ENCODE peak calls at places on chromosome 9, in nine cellular contexts. One of them, this sample, is unnamed. For H3K36me3 and H3K4me1, the result is how much of the 10 kb centered on the place peaks cover.

GRCh38 chr9:131259916-131260597 is 16.3 kb downstream of the FAM78A start:
- DNase-seq in PC-3: no peak
- DNase-seq in sigmoid colon: no peak
- DNase-seq in stomach: no peak
- DNase-seq in prostate gland: no peak
- DNase-seq in A673: no peak
- DNase-seq in fibroblast of lung: no peak
- DNase-seq in H1: no peak
- DNase-seq in lower lobe of right lung: no peak
- DNase-seq in this sample: no peak

GRCh38 chr9:118023649-118024048 is 319.4 kb downstream of the TLR4 start:
- DNase-seq in PC-3: no peak
- DNase-seq in sigmoid colon: no peak
- DNase-seq in stomach: no peak
- DNase-seq in prostate gland: no peak
- DNase-seq in A673: no peak
- DNase-seq in fibroblast of lung: no peak
- DNase-seq in H1: no peak
- DNase-seq in lower lobe of right lung: no peak
- DNase-seq in this sample: no peak

GRCh38 chr9:86485359-86485758 is 131.1 kb upstream of the TUT7 start:
- DNase-seq in PC-3: no peak
- DNase-seq in sigmoid colon: no peak
- DNase-seq in stomach: no peak
- DNase-seq in prostate gland: no peak
- DNase-seq in A673: no peak
- DNase-seq in fibroblast of lung: no peak
- DNase-seq in H1: no peak
- DNase-seq in lower lobe of right lung: no peak
- DNase-seq in this sample: no peak

GRCh38 chr9:8062459-8062858 is 262.9 kb upstream of the DMAC1 start:
- DNase-seq in PC-3: no peak
- DNase-seq in sigmoid colon: no peak
- DNase-seq in stomach: no peak
- DNase-seq in prostate gland: no peak
- DNase-seq in A673: no peak
- DNase-seq in fibroblast of lung: no peak
- DNase-seq in H1: no peak
- DNase-seq in lower lobe of right lung: no peak
- DNase-seq in this sample: no peak

GRCh38 chr9:77944556-77945261 is 86.9 kb downstream of the GNAQ start:
- DNase-seq in PC-3: no peak
- DNase-seq in sigmoid colon: no peak
- DNase-seq in stomach: no peak
- DNase-seq in prostate gland: peak
- DNase-seq in A673: no peak
- DNase-seq in fibroblast of lung: no peak
- DNase-seq in H1: no peak
- DNase-seq in lower lobe of right lung: peak
- DNase-seq in this sample: no peak

GRCh38 chr9:38087934-38088925 is 19.2 kb upstream of the SHB start:
- DNase-seq in PC-3: peak
- DNase-seq in sigmoid colon: peak
- DNase-seq in stomach: peak
- DNase-seq in prostate gland: peak
- DNase-seq in A673: peak
- DNase-seq in fibroblast of lung: peak
- DNase-seq in H1: peak
- DNase-seq in lower lobe of right lung: peak
- DNase-seq in this sample: peak

GRCh38 chr9:27338527-27338903 is 41.6 kb upstream of the EQTN start:
- DNase-seq in PC-3: no peak
- DNase-seq in sigmoid colon: no peak
- DNase-seq in stomach: no peak
- DNase-seq in prostate gland: no peak
- DNase-seq in A673: no peak
- DNase-seq in fibroblast of lung: no peak
- DNase-seq in H1: no peak
- DNase-seq in lower lobe of right lung: no peak
- DNase-seq in this sample: no peak

GRCh38 chr9:91580136-91580535 is 156.5 kb upstream of the NFIL3 start:
- DNase-seq in PC-3: peak
- DNase-seq in sigmoid colon: no peak
- DNase-seq in stomach: no peak
- DNase-seq in prostate gland: no peak
- DNase-seq in A673: peak
- DNase-seq in fibroblast of lung: peak
- DNase-seq in H1: no peak
- DNase-seq in lower lobe of right lung: no peak
- DNase-seq in this sample: no peak

GRCh38 chr9:105502276-105502675 is 54.4 kb downstream of the FSD1L start:
- DNase-seq in PC-3: no peak
- DNase-seq in sigmoid colon: no peak
- DNase-seq in stomach: no peak
- DNase-seq in prostate gland: no peak
- DNase-seq in A673: no peak
- DNase-seq in fibroblast of lung: no peak
- DNase-seq in H1: no peak
- DNase-seq in lower lobe of right lung: no peak
- DNase-seq in this sample: no peak

DNA sequence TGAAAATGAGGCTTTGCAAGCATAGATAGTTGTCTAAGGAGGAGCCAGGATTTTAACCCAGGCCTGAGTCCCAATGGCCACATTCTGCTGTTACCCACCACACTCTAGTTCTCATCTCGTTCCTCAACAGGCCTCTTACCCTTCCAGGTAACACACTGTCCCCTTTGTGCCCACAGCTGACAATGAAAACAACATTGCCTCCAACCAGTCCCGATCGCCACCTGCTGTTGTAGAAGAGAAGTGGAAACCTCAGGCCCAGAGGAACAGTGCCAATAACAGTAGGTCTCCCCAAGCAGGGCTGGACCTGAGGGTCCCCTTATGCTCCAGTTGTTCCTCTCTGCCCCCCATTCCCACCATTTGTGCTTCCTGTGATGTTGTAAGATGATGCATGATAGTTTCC is 30.4 kb downstream of the AMBP start:
- DNase-seq in PC-3: peak
- DNase-seq in sigmoid colon: peak
- DNase-seq in stomach: peak
- DNase-seq in prostate gland: no peak
- DNase-seq in A673: peak
- DNase-seq in fibroblast of lung: no peak
- DNase-seq in H1: no peak
- DNase-seq in lower lobe of right lung: no peak
- DNase-seq in this sample: no peak
- TF ChIP-seq CTCF in PC-3: peak
- TF ChIP-seq CTCF in sigmoid colon: peak
- TF ChIP-seq CTCF in stomach: no peak
- TF ChIP-seq CTCF in prostate gland: no peak
- TF ChIP-seq CTCF in A673: peak
- TF ChIP-seq CTCF in fibroblast of lung: peak
- TF ChIP-seq CTCF in H1: peak
- TF ChIP-seq CTCF in lower lobe of right lung: peak
- TF ChIP-seq CTCF in this sample: no peak

DNA sequence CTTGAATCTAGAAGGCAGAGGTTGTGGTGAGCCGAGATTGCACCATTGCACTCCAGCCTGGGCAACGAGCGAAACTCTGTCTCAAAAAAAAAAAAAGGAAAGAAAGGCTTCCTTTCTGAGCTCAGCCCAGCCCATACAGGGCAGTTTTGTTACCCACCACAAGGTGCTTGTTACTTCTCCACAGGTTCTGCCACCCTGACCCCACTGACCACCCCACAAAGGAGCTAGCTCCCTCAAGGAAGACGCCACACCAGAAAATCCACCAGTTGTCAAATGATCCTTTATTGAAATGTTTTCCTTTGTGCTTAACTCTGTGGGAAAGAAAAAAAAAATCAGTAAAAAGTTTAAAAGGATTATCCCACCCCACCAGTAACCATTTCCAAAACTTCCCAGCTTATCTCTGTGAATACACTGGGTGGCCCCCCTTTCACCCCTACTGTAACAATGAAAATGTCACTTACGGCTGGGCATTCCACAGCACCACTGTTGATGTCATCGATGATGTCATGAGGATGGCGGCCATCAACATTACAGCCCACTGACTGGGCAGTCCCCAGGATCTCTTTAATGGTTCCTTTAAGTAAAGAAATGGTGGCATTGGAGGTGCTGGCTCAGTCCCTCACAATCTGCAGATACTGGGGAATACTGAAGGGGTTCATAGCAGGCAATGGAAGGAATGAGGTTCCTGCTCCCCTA is 3.6 kb downstream of the RPL12 start:
- DNase-seq in PC-3: no peak
- DNase-seq in sigmoid colon: no peak
- DNase-seq in stomach: no peak
- DNase-seq in prostate gland: no peak
- DNase-seq in A673: no peak
- DNase-seq in fibroblast of lung: peak
- DNase-seq in H1: no peak
- DNase-seq in lower lobe of right lung: no peak
- DNase-seq in this sample: no peak
- H3K36me3 ChIP-seq in PC-3: under half
- H3K36me3 ChIP-seq in sigmoid colon: half or more
- H3K36me3 ChIP-seq in stomach: half or more
- H3K36me3 ChIP-seq in prostate gland: under half
- H3K36me3 ChIP-seq in A673: half or more
- H3K36me3 ChIP-seq in fibroblast of lung: under half
- H3K36me3 ChIP-seq in H1: under half
- H3K36me3 ChIP-seq in lower lobe of right lung: half or more
- H3K36me3 ChIP-seq in this sample: half or more

DNA sequence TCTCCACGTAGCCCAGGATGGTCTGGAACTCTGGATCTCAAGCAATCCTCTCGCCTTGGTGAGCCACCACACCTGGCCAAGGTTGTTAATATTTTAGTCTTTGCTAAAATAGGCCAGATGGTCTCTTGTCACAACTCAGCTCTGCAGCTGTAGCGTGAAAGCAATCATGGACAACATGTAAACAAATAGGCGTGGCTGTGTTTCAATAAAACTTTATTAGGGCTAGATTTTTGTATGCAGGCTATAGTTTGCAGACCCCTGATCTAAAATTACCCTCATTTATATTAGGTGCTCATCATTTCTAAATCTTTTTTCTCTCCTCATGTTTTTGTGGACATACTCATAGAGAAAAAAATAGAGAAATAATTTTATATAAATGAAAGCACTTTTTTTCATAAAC is 72.1 kb upstream of the SLC28A3 start:
- DNase-seq in PC-3: no peak
- DNase-seq in sigmoid colon: no peak
- DNase-seq in stomach: no peak
- DNase-seq in prostate gland: no peak
- DNase-seq in A673: no peak
- DNase-seq in fibroblast of lung: no peak
- DNase-seq in H1: no peak
- DNase-seq in lower lobe of right lung: no peak
- DNase-seq in this sample: no peak
- H3K4me1 ChIP-seq in PC-3: under half
- H3K4me1 ChIP-seq in sigmoid colon: under half
- H3K4me1 ChIP-seq in stomach: under half
- H3K4me1 ChIP-seq in prostate gland: under half
- H3K4me1 ChIP-seq in A673: under half
- H3K4me1 ChIP-seq in fibroblast of lung: under half
- H3K4me1 ChIP-seq in H1: under half
- H3K4me1 ChIP-seq in lower lobe of right lung: under half
- H3K4me1 ChIP-seq in this sample: under half

GRCh38 chr9:121735065-121735791 is 83.8 kb downstream of the DAB2IP start:
- DNase-seq in PC-3: peak
- DNase-seq in sigmoid colon: no peak
- DNase-seq in stomach: no peak
- DNase-seq in prostate gland: no peak
- DNase-seq in A673: peak
- DNase-seq in fibroblast of lung: peak
- DNase-seq in H1: peak
- DNase-seq in lower lobe of right lung: no peak
- DNase-seq in this sample: no peak
- TF ChIP-seq CTCF in PC-3: peak
- TF ChIP-seq CTCF in sigmoid colon: no peak
- TF ChIP-seq CTCF in stomach: no peak
- TF ChIP-seq CTCF in prostate gland: peak
- TF ChIP-seq CTCF in A673: peak
- TF ChIP-seq CTCF in fibroblast of lung: peak
- TF ChIP-seq CTCF in H1: peak
- TF ChIP-seq CTCF in lower lobe of right lung: peak
- TF ChIP-seq CTCF in this sample: peak

DNA sequence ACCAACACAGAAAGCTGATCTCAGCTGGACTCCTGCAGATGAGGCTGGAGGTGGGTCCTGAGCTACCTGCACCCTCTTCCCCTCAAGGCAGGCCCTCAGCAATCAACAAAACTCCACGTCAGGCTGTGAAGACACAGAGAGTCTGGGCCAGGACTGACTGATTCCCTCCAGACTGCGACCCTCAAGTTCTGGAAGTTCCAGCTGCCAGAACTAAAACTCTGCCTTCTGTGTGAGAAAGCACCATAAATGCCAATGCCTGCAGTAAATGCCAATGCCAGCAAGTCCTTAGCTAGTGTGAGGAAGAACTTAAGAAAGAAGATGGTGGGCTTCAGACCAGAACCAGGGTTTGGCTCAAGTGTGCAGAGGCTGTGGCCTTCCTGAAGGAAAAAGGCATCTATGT is 42.5 kb upstream of the GABBR2 start:
- DNase-seq in PC-3: no peak
- DNase-seq in sigmoid colon: no peak
- DNase-seq in stomach: no peak
- DNase-seq in prostate gland: no peak
- DNase-seq in A673: no peak
- DNase-seq in fibroblast of lung: no peak
- DNase-seq in H1: no peak
- DNase-seq in lower lobe of right lung: no peak
- DNase-seq in this sample: no peak
- H3K36me3 ChIP-seq in PC-3: under half
- H3K36me3 ChIP-seq in sigmoid colon: half or more
- H3K36me3 ChIP-seq in stomach: half or more
- H3K36me3 ChIP-seq in prostate gland: under half
- H3K36me3 ChIP-seq in A673: under half
- H3K36me3 ChIP-seq in fibroblast of lung: under half
- H3K36me3 ChIP-seq in H1: under half
- H3K36me3 ChIP-seq in lower lobe of right lung: under half
- H3K36me3 ChIP-seq in this sample: under half

DNA sequence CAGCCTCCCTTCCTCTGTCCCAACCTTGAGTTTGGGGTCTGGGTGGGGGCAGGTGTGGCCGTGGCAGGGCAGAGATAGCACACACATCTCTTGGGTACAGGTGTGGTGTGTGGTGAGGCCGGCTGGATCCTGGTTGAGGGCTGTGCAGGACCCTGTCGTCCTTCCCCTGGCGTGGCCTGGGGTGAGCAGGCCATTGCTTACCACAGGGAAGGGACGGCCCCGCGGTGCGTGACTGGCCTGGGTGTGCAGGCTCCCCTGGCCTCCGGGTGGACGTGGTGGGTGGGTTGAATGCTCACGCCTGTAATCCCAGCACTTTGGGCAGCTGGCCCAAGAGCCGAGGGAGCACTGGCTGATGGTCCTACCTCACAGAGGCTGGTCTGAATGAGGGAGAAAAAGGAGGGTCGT is 1.2 kb downstream of the ARRDC1 start:
- DNase-seq in PC-3: no peak
- DNase-seq in sigmoid colon: no peak
- DNase-seq in stomach: peak
- DNase-seq in prostate gland: no peak
- DNase-seq in A673: no peak
- DNase-seq in fibroblast of lung: no peak
- DNase-seq in H1: no peak
- DNase-seq in lower lobe of right lung: peak
- DNase-seq in this sample: no peak
- H3K4me1 ChIP-seq in PC-3: under half
- H3K4me1 ChIP-seq in sigmoid colon: under half
- H3K4me1 ChIP-seq in stomach: under half
- H3K4me1 ChIP-seq in prostate gland: under half
- H3K4me1 ChIP-seq in A673: under half
- H3K4me1 ChIP-seq in fibroblast of lung: under half
- H3K4me1 ChIP-seq in H1: under half
- H3K4me1 ChIP-seq in lower lobe of right lung: half or more
- H3K4me1 ChIP-seq in this sample: under half